ENCODE peak calls at places on chromosomes 4 and X, in four cellular contexts. D is gastrocnemius medialis, W is cardiac muscle cell, T is spleen. A is an unnamed sample. For H3K4me1, the result is how much of the 10 kb centered on the place peaks cover.

GRCh38 chr4:76802546-76803021 is 95.4 kb downstream of the SOWAHB start:
- DNase-seq in D (no peak), W (peak), T (no peak), A (no peak)

GRCh38 chr4:150619032-150619431 is 37.1 kb downstream of the MAB21L2 start:
- DNase-seq in D (no peak), W (peak), T (no peak), A (peak)

GRCh38 chr4:5204781-5205180 is 153.5 kb downstream of the STK32B start:
- DNase-seq in D (peak), W (no peak), T (no peak), A (peak)

GRCh38 chr4:155008389-155008788 is 200.0 kb upstream of the NPY2R start:
- DNase-seq in D (no peak), W (no peak), T (no peak), A (peak)

GRCh38 chrX:10557166-10557565 is 63.2 kb downstream of the MID1 start:
- DNase-seq in D (no peak), W (no peak), T (no peak), A (no peak)

GRCh38 chr4:170139764-170140163 is 50.0 kb upstream of the AADAT start:
- DNase-seq in D (no peak), W (peak), T (no peak), A (peak)

GRCh38 chrX:130030826-130031225 is 48.4 kb downstream of the BCORL1 start:
- DNase-seq in D (no peak), W (no peak), T (no peak), A (no peak)

GRCh38 chr4:55186123-55186522 is 60.7 kb upstream of the KDR start:
- DNase-seq in D (no peak), W (no peak), T (no peak), A (peak)

GRCh38 chr4:157204634-157205244 is 15.8 kb upstream of the GRIA2 start:
- DNase-seq in D (no peak), W (peak), T (peak), A (no peak)

GRCh38 chr4:155403886-155404285 is 27.1 kb upstream of the MAP9 start:
- DNase-seq in D (no peak), W (peak), T (no peak), A (peak)

GRCh38 chrX:2888309-2888708 is 40.8 kb downstream of the ARSD start:
- DNase-seq in D (no peak), W (no peak), T (no peak), A (no peak)

GRCh38 chrX:11724122-11725017 is 33.7 kb upstream of the MSL3 start:
- DNase-seq in D (no peak), W (peak), T (no peak), A (peak)

GRCh38 chr4:48116582-48116981 is 17.5 kb downstream of the TXK start:
- DNase-seq in D (no peak), W (no peak), T (no peak), A (no peak)

GRCh38 chr4:48268956-48269860 is at the start of gene TEC:
- DNase-seq in D (peak), W (no peak), T (no peak), A (peak)

GRCh38 chrX:137563681-137564651 is 2.0 kb upstream of the ZIC3 start:
- DNase-seq in D (no peak), W (no peak), T (no peak), A (no peak)

GRCh38 chr4:82988323-82988832 is 22.2 kb downstream of the LIN54 start:
- DNase-seq in D (no peak), W (no peak), T (no peak), A (peak)

GRCh38 chr4:139304920-139305319 is 2.6 kb upstream of the NDUFC1 start:
- DNase-seq in D (no peak), W (no peak), T (no peak), A (no peak)

GRCh38 chrX:21153503-21153902 is 220.7 kb upstream of the CNKSR2 start:
- DNase-seq in D (peak), W (peak), T (no peak), A (no peak)

GRCh38 chr4:38223306-38223705 is 263.1 kb downstream of the PTTG2 start:
- DNase-seq in D (no peak), W (no peak), T (no peak), A (peak)

GRCh38 chr4:162038112-162038511 is 125.7 kb downstream of the FSTL5 start:
- DNase-seq in D (no peak), W (no peak), T (no peak), A (no peak)

GRCh38 chrX:10085223-10085622 is 71.6 kb upstream of the CLCN4 start:
- DNase-seq in D (no peak), W (no peak), T (no peak), A (no peak)

GRCh38 chrX:152861826-152862225 is 31.0 kb downstream of the NSDHL start:
- DNase-seq in D (no peak), W (no peak), T (no peak), A (no peak)

GRCh38 chr4:5142726-5143125 is 91.4 kb downstream of the STK32B start:
- DNase-seq in D (no peak), W (peak), T (no peak), A (peak)

GRCh38 chr4:65510976-65511375 is 159.3 kb downstream of the EPHA5 start:
- DNase-seq in D (no peak), W (peak), T (no peak), A (peak)

GRCh38 chr4:13059015-13059414 is 425.1 kb downstream of the RAB28 start:
- DNase-seq in D (no peak), W (no peak), T (no peak), A (no peak)

GRCh38 chr4:148831945-148832344 is 389.7 kb upstream of the NR3C2 start:
- DNase-seq in D (no peak), W (peak), T (no peak), A (peak)

GRCh38 chr4:141826260-141826659 is 189.9 kb downstream of the IL15 start:
- DNase-seq in D (no peak), W (no peak), T (no peak), A (peak)

GRCh38 chr4:158793021-158793420 is 24.2 kb downstream of the FNIP2 start:
- DNase-seq in D (no peak), W (no peak), T (no peak), A (no peak)

GRCh38 chr4:102503301-102503746 is 2.2 kb downstream of the NFKB1 start:
- DNase-seq in D (no peak), W (no peak), T (no peak), A (peak)

GRCh38 chrX:68935362-68935761 is 106.5 kb downstream of the EFNB1 start:
- DNase-seq in D (no peak), W (no peak), T (no peak), A (no peak)

GRCh38 chr4:14994242-14994641 is 8.0 kb upstream of the CPEB2 start:
- DNase-seq in D (no peak), W (peak), T (no peak), A (no peak)

GRCh38 chrX:65331371-65331770 is 203.2 kb downstream of the LAS1L start:
- DNase-seq in D (no peak), W (no peak), T (no peak), A (no peak)
- H3K4me1 ChIP-seq in D (under half), W (under half), T (under half), A (under half)

GRCh38 chrX:19772759-19773623 is 114.4 kb downstream of the SH3KBP1 start:
- DNase-seq in D (no peak), W (no peak), T (no peak), A (no peak)

GRCh38 chrX:19774905-19775304 is 112.5 kb downstream of the SH3KBP1 start:
- DNase-seq in D (no peak), W (no peak), T (no peak), A (no peak)

GRCh38 chrX:19772306-19772705 is 115.1 kb downstream of the SH3KBP1 start:
- DNase-seq in D (no peak), W (peak), T (no peak), A (peak)

GRCh38 chrX:19776753-19777152 is 110.6 kb downstream of the SH3KBP1 start:
- DNase-seq in D (no peak), W (no peak), T (no peak), A (no peak)

GRCh38 chrX:19775830-19776498 is 111.4 kb downstream of the SH3KBP1 start:
- DNase-seq in D (no peak), W (no peak), T (no peak), A (no peak)
- H3K4me1 ChIP-seq in D (under half), W (under half), T (under half), A (under half)

DNA sequence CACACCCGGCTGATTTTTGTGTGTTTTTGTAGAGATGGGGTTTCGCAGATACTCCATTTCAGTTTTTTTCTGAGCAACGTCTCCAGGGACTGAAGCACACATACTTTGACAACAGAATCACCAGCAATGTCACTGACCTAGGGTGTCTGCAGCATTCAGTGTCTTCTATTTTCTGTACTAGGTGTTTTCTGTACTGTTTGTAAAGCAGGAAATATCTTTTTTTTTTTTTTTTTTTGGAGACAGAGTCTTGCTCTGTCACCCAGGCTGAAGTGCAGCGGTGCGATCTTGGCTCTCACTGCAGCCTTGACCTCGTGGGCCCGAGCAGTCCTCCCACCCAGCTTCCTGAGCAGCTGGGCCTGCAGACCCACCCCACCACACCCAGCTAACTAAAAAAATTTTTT is 8.8 kb downstream of the ADD1 start:
- DNase-seq in D (no peak), W (no peak), T (peak), A (no peak)
- H3K4me1 ChIP-seq in D (half or more), W (under half), T (half or more), A (under half)

DNA sequence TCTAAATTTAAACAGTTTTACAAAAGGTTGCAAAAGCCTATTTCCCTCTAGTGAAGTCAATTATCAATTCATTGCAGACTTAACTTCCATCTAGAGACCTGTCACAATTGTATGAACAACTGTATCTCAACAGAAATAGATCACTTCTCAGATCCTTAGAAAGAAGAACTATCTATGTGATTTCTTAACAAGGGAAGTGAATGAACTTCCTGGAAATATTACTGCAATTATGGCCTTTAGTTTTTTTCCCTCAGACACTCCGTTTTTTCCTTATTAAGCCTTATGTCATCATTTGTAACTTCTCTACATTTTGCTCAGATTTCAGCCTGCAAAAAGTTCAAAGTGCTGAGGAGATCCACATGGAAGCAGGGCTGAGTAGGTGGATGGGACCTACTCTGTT is 112.1 kb downstream of the NYX start:
- DNase-seq in D (no peak), W (no peak), T (no peak), A (no peak)
- H3K4me1 ChIP-seq in D (under half), W (under half), T (under half), A (under half)